ENCODE peak calls at places on chromosome 20, in four cellular contexts. A, Q, R and B are unnamed samples.

GRCh38 chr20:667351-668034 is 8.1 kb downstream of the SCRT2 start:
- DNase-seq in A (peak; percentile 43), Q (no peak), R (peak; percentile 45), B (no peak)

GRCh38 chr20:38032585-38033329 is 499 bp downstream of the TTI1 start:
- DNase-seq in A (no peak), Q (no peak), R (no peak), B (no peak)

GRCh38 chr20:10761232-10761631 is 87.4 kb upstream of the JAG1 start:
- DNase-seq in A (no peak), Q (no peak), R (no peak), B (no peak)

GRCh38 chr20:16423311-16424212 is 149.7 kb downstream of the KIF16B start:
- DNase-seq in A (no peak), Q (peak; percentile 6), R (no peak), B (no peak)

GRCh38 chr20:62739581-62740285 is 31.1 kb downstream of the NTSR1 start:
- DNase-seq in A (no peak), Q (peak; percentile 65), R (no peak), B (peak; percentile 34)

GRCh38 chr20:34190262-34190661 is 51.0 kb upstream of the ASIP start:
- DNase-seq in A (no peak), Q (no peak), R (no peak), B (no peak)

GRCh38 chr20:57965441-57965840 is 255.6 kb upstream of the PMEPA1 start:
- DNase-seq in A (no peak), Q (no peak), R (no peak), B (no peak)

GRCh38 chr20:665276-665675 is 10.3 kb downstream of the SCRT2 start:
- DNase-seq in A (no peak), Q (no peak), R (no peak), B (no peak)

GRCh38 chr20:36407196-36407733 is 101.1 kb downstream of the DLGAP4 start:
- DNase-seq in A (no peak), Q (no peak), R (no peak), B (no peak)

GRCh38 chr20:52484438-52484837 is 292.9 kb upstream of the ZFP64 start:
- DNase-seq in A (no peak), Q (no peak), R (no peak), B (no peak)

GRCh38 chr20:47725248-47725973 is 59.9 kb downstream of the SULF2 start:
- DNase-seq in A (peak; percentile 96), Q (peak; percentile 81), R (peak; percentile 77), B (peak; percentile 52)

GRCh38 chr20:62762376-62762775 is 33.9 kb upstream of the MRGBP start:
- DNase-seq in A (no peak), Q (no peak), R (no peak), B (no peak)

GRCh38 chr20:61803903-61804804 is 261.5 kb downstream of the TAF4 start:
- DNase-seq in A (no peak), Q (no peak), R (no peak), B (no peak)

GRCh38 chr20:41172296-41173140 is 35.2 kb downstream of the PLCG1 start:
- DNase-seq in A (no peak), Q (no peak), R (no peak), B (no peak)

GRCh38 chr20:36036688-36037087 is 68.3 kb downstream of the CNBD2 start:
- DNase-seq in A (no peak), Q (no peak), R (no peak), B (no peak)

GRCh38 chr20:38108438-38109024 is 56.5 kb downstream of the TGM2 start:
- DNase-seq in A (no peak), Q (no peak), R (no peak), B (no peak)

GRCh38 chr20:19706463-19706862 is 51.6 kb upstream of the RIN2 start:
- DNase-seq in A (no peak), Q (no peak), R (no peak), B (no peak)

GRCh38 chr20:37303637-37304036 is 14.2 kb downstream of the MANBAL start:
- DNase-seq in A (no peak), Q (no peak), R (no peak), B (no peak)

GRCh38 chr20:47306755-47307370 is 49.6 kb downstream of the ZMYND8 start:
- DNase-seq in A (no peak), Q (no peak), R (no peak), B (no peak)